ENCODE peak calls at places on chromosomes 2 and 18, in nine cellular contexts. Y, O, L, E, H, N, J, W and U are unnamed samples.

GRCh38 chr18:6729247-6730091 is at the start of gene ARHGAP28:
- DNase-seq in O (peak; percentile 79), H (no peak), L (peak; percentile 63), E (peak; percentile 97), N (peak; percentile 91), Y (no peak), J (peak; percentile 68), W (no peak), U (peak; percentile 24)

GRCh38 chr18:46519870-46520269 is 137.2 kb downstream of the LOXHD1 start:
- DNase-seq in J (no peak), O (no peak), N (no peak), W (no peak), H (no peak), L (no peak), Y (no peak), E (no peak), U (no peak)

GRCh38 chr18:39589496-39589895 is 2023.9 kb upstream of the CELF4 start:
- DNase-seq in O (no peak), J (no peak), N (no peak), L (no peak), E (no peak), W (no peak), Y (no peak), H (no peak), U (no peak)

GRCh38 chr2:239830066-239830717 is 194.9 kb downstream of the NDUFA10 start:
- DNase-seq in L (no peak), H (no peak), W (no peak), J (no peak), E (no peak), O (peak; percentile 13), N (no peak), Y (no peak), U (no peak)

GRCh38 chr18:43931439-43931838 is 654.1 kb upstream of the SYT4 start:
- DNase-seq in J (no peak), L (no peak), N (no peak), O (peak; percentile 97), W (no peak), Y (no peak), E (no peak), H (no peak), U (no peak)

GRCh38 chr2:145931836-145932352 is 1412.0 kb upstream of the ZEB2 start:
- DNase-seq in L (no peak), N (no peak), O (no peak), W (no peak), J (no peak), Y (no peak), E (no peak), H (no peak), U (no peak)

GRCh38 chr2:208983476-208983875 is 440.4 kb upstream of the MAP2 start:
- DNase-seq in J (no peak), L (no peak), E (no peak), N (no peak), O (no peak), W (no peak), H (no peak), Y (no peak), U (no peak)

GRCh38 chr2:45636013-45636412 is 15.5 kb upstream of the PRKCE start:
- DNase-seq in W (no peak), L (no peak), N (no peak), E (no peak), O (no peak), H (no peak), J (no peak), Y (no peak), U (no peak)

GRCh38 chr2:226115102-226115831 is 684.4 kb downstream of the IRS1 start:
- DNase-seq in O (peak; percentile 99), E (peak; percentile 97), N (no peak), Y (no peak), W (no peak), H (no peak), L (peak; percentile 92), J (no peak), U (no peak)

GRCh38 chr18:79737426-79737825 is 57.8 kb downstream of the CTDP1 start:
- DNase-seq in Y (no peak), J (peak; percentile 32), H (no peak), L (no peak), W (no peak), O (no peak), N (no peak), E (no peak), U (no peak)

GRCh38 chr2:209445485-209445884 is 21.6 kb downstream of the MAP2 start:
- DNase-seq in W (no peak), L (no peak), E (no peak), J (no peak), H (no peak), Y (no peak), O (no peak), N (no peak), U (no peak)

GRCh38 chr2:20005067-20005627 is 7.3 kb downstream of the MATN3 start:
- DNase-seq in N (no peak), E (no peak), O (no peak), H (no peak), J (no peak), Y (no peak), W (no peak), L (no peak), U (no peak)

DNA sequence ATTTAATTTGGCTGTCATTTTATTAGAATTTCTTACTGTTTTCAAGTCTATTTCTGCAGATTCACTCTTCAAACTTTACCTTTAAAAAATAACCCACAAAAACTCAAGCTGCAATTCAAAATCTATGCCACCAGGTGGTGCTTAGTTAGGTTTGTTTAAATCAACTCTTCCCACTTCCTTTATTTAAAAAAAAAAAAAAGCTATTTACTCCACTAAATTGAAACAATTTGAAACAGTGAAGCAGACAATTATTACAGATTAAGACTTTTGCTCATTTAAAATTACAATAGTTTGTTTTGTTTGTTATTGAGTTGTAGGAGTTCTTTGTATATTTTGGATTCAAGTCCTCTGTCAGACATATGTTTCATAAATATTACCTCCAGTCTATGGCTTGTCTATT is 300.0 kb downstream of the PDE11A start:
- DNase-seq in N (no peak), E (peak; percentile 65), L (peak; percentile 46), O (peak; percentile 55), H (no peak), J (no peak), W (no peak), Y (no peak), U (peak; percentile 38)
- TF ChIP-seq CTCF in N (peak; percentile 63), E (peak; percentile 59), L (peak; percentile 73), O (peak; percentile 57), H (peak; percentile 75), J (peak; percentile 53), W (peak; percentile 47), Y (peak; percentile 20), U (peak; percentile 77)

DNA sequence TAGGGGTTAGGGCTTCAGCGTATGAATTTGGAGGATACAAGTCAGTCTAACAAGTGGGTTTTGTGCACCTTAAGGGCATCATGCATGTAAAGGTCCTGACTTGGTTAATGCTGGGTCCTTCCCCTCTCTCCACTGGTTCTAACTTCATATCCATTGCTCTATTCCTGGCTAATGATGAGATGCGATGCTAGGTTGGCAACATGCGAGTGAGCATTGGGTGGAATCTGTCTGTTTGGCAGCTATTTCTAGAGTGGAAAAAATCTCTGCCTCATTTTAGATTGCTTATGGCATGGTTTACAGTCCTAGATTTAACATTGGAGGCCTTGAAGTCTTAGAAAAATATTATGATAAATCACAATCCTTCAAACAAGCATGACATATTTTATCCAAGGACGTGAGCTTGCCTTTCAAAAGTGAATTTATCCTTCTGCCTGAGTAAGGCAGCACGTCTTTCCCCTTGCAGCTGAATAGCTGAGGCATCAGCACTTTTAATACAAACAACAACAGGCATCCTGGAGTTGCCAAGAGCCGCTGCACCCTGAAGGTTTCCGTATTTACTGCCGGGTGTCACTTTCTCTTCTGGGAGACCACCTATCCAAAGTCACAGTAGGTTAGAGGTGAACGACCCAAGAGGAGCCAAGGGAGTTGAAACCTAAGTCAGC is 78.2 kb downstream of the MAPK4 start:
- DNase-seq in N (no peak), W (no peak), E (no peak), J (no peak), O (no peak), L (no peak), Y (no peak), H (no peak), U (no peak)
- TF ChIP-seq CTCF in N (no peak), W (no peak), E (no peak), J (no peak), O (no peak), L (no peak), Y (no peak), H (no peak), U (no peak)

DNA sequence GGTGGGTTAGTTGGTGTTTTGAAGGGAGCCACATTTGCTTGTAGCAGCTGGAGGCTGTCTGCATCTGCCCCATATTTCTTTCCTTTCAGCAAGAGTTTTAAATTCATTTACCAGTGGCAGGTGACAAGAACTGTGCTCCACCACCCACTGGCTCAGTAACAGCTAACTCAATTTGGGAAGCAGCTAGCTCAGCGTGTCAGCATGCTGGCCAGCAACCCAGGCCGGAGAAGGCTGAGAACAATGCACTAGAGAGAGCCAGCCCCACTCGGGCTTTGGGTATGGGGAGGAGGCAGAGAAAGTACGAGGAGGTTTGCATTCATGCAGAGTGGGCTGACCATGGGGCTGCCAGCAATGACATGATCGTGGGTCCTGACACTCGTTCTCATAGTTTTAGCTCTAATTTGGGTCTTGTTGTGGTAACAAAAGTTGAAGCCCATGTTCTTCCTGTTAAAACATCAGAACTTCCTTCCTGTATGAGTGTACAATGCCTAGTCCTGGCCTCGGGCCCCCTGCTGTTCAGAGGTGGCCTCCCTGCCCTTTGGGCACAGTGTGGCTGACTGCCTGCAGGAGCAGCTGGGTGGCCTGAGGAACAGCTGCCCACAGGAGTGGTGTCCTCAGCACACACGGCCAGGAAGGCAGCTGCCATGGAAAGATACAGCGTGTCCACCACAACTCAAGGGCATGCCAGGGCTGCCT is 23.0 kb downstream of the CDC42EP3 start:
- DNase-seq in J (no peak), N (no peak), E (no peak), H (peak; percentile 44), Y (no peak), O (no peak), W (no peak), L (no peak), U (peak; percentile 68)
- TF ChIP-seq CTCF in J (no peak), N (no peak), E (no peak), H (peak; percentile 19), Y (peak; percentile 20), O (no peak), W (no peak), L (peak; percentile 4), U (peak; percentile 32)

GRCh38 chr18:49859006-49859359 is 45.6 kb upstream of the ACAA2 start:
- DNase-seq in L (no peak), E (no peak), W (no peak), N (no peak), H (no peak), O (no peak), J (peak; percentile 84), Y (no peak), U (no peak)
- TF ChIP-seq CTCF in L (no peak), E (no peak), W (no peak), N (no peak), H (no peak), O (no peak), J (no peak), Y (peak; percentile 3), U (no peak)